ENCODE peak calls at places on chromosomes 13 and 19, in nine cellular contexts. U is progenitor cell of endocrine pancreas, R is cardiac fibroblast, Y is uterus, G is tibial nerve, M is fibroblast of lung, K is stomach, O is Peyer's patch, X is lower leg skin. L is an unnamed sample.

GRCh38 chr19:33755314-33756020 is 41.2 kb upstream of the KCTD15 start:
- DNase-seq in M (no peak), U (no peak), X (no peak), G (no peak), K (no peak), R (no peak), O (no peak), Y (no peak), L (no peak)

GRCh38 chr13:108963276-108963810 is 333.9 kb downstream of the MYO16 start:
- DNase-seq in G (no peak), K (no peak), Y (no peak), X (no peak), M (no peak), U (no peak), R (no peak), O (no peak), L (no peak)

GRCh38 chr19:41866284-41866683 is 6.2 kb downstream of the RPS19 start:
- DNase-seq in Y (no peak), G (no peak), O (no peak), U (no peak), K (no peak), R (no peak), X (no peak), M (no peak), L (no peak)

GRCh38 chr13:113361406-113361805 is 2.5 kb downstream of the GRTP1 start:
- DNase-seq in Y (no peak), U (no peak), O (no peak), K (no peak), G (no peak), M (no peak), R (no peak), X (peak), L (no peak)

GRCh38 chr13:101452519-101453485 is at the start of gene ITGBL1:
- DNase-seq in O (no peak), U (no peak), G (no peak), M (peak), K (no peak), X (peak), R (peak), Y (no peak), L (no peak)

GRCh38 chr13:61128850-61129645 is 286.6 kb downstream of the PCDH20 start:
- DNase-seq in O (no peak), G (no peak), U (no peak), K (no peak), Y (no peak), R (no peak), M (no peak), X (no peak), L (no peak)

GRCh38 chr13:51311271-51311670 is 28.2 kb upstream of the SERPINE3 start:
- DNase-seq in O (no peak), X (no peak), R (no peak), K (no peak), Y (no peak), U (no peak), M (no peak), G (no peak), L (no peak)

GRCh38 chr13:113804017-113804702 is 45.1 kb downstream of the TMEM255B start:
- DNase-seq in Y (peak), M (no peak), U (no peak), X (peak), G (no peak), K (no peak), O (no peak), R (no peak), L (no peak)

GRCh38 chr13:42574435-42575311 is 721 bp downstream of the TNFSF11 start:
- DNase-seq in X (no peak), M (no peak), Y (no peak), O (peak), R (no peak), G (no peak), U (peak), K (no peak), L (no peak)

GRCh38 chr19:49042177-49042576 is 1.5 kb upstream of the CGB5 start:
- DNase-seq in M (no peak), O (no peak), G (no peak), U (no peak), X (no peak), R (no peak), Y (no peak), K (no peak), L (no peak)

GRCh38 chr13:105918842-105919741 is 616.4 kb downstream of the EFNB2 start:
- DNase-seq in U (no peak), G (no peak), X (no peak), O (no peak), R (peak), Y (no peak), K (peak), M (peak), L (no peak)

GRCh38 chr19:19538077-19538764 is at the start of gene CILP2:
- DNase-seq in U (peak), O (peak), Y (no peak), M (no peak), X (no peak), K (peak), R (no peak), G (no peak), L (no peak)

GRCh38 chr19:38538386-38538785 is 79.4 kb downstream of the MAP4K1 start:
- DNase-seq in O (no peak), U (no peak), R (no peak), M (no peak), G (no peak), Y (no peak), K (no peak), X (no peak), L (no peak)
- TF ChIP-seq CTCF in O (no peak), U (no peak), R (no peak), M (no peak), G (no peak), Y (no peak), K (no peak), X (no peak), L (no peak)

GRCh38 chr19:13842294-13843103 is 34.4 kb upstream of the NANOS3 start:
- DNase-seq in R (peak), G (peak), U (no peak), X (peak), Y (peak), O (peak), M (peak), K (peak), L (peak)
- TF ChIP-seq CTCF in R (no peak), G (no peak), U (peak), X (no peak), Y (no peak), O (peak), M (no peak), K (no peak), L (no peak)

GRCh38 chr13:95707442-95708389 is 30.8 kb downstream of the DNAJC3 start:
- DNase-seq in Y (no peak), R (no peak), M (no peak), G (no peak), O (no peak), X (no peak), U (no peak), K (no peak), L (peak)

GRCh38 chr13:95708390-95708774 is 31.4 kb downstream of the DNAJC3 start:
- DNase-seq in Y (no peak), M (no peak), O (no peak), G (no peak), U (no peak), X (no peak), R (no peak), K (no peak), L (no peak)

GRCh38 chr13:95706356-95706755 is 29.4 kb downstream of the DNAJC3 start:
- DNase-seq in Y (no peak), M (no peak), U (no peak), G (no peak), R (no peak), K (no peak), X (no peak), O (no peak), L (no peak)

GRCh38 chr13:95707035-95707434 is 30.1 kb downstream of the DNAJC3 start:
- DNase-seq in X (no peak), U (no peak), M (no peak), O (no peak), Y (no peak), K (no peak), G (no peak), R (no peak), L (no peak)

GRCh38 chr13:95704510-95704909 is 27.6 kb downstream of the DNAJC3 start:
- DNase-seq in G (no peak), U (no peak), Y (no peak), X (no peak), R (no peak), O (no peak), M (peak), K (no peak), L (no peak)
- TF ChIP-seq CTCF in G (no peak), U (peak), Y (no peak), X (no peak), R (peak), O (no peak), M (peak), K (no peak), L (peak)

GRCh38 chr19:35657904-35658700 is 8.2 kb upstream of the UPK1A start:
- DNase-seq in R (no peak), U (no peak), G (no peak), K (no peak), Y (no peak), O (no peak), M (no peak), X (no peak), L (no peak)
- TF ChIP-seq CTCF in R (peak), U (no peak), G (no peak), K (no peak), Y (no peak), O (peak), M (peak), X (no peak), L (no peak)